ENCODE peak calls at places on chromosomes 6 and 20, in seven cellular contexts. C, I, T, Q, Z, U and N are unnamed samples.

GRCh38 chr6:45075246-45075645 is 252.9 kb upstream of the RUNX2 start:
- DNase-seq in C (peak), I (no peak), T (no peak), Q (no peak), Z (no peak), U (no peak), N (no peak)

GRCh38 chr6:38143191-38144154 is 323.9 kb downstream of the ZFAND3 start:
- DNase-seq in C (no peak), I (peak), T (no peak), Q (no peak), Z (no peak), U (no peak), N (no peak)

GRCh38 chr20:46010491-46011405 is 2.0 kb downstream of the MMP9 start:
- DNase-seq in C (no peak), I (no peak), T (no peak), Q (no peak), Z (no peak), U (no peak), N (no peak)

GRCh38 chr20:8291873-8292272 is 159.8 kb downstream of the PLCB1 start:
- DNase-seq in C (no peak), I (no peak), T (no peak), Q (no peak), Z (no peak), U (no peak), N (no peak)

GRCh38 chr6:160141001-160141726 is 19.5 kb downstream of the SLC22A1 start:
- DNase-seq in C (no peak), I (no peak), T (peak), Q (no peak), Z (no peak), U (no peak), N (no peak)

GRCh38 chr6:26075063-26075717 is 12.0 kb upstream of the HFE start:
- DNase-seq in C (no peak), I (no peak), T (no peak), Q (no peak), Z (no peak), U (no peak), N (no peak)

GRCh38 chr20:5680227-5680626 is 70.0 kb upstream of the SHLD1 start:
- DNase-seq in C (no peak), I (no peak), T (no peak), Q (no peak), Z (no peak), U (no peak), N (no peak)

GRCh38 chr6:24313477-24314141 is 44.2 kb downstream of the DCDC2 start:
- DNase-seq in C (peak), I (no peak), T (no peak), Q (no peak), Z (no peak), U (no peak), N (no peak)

GRCh38 chr6:2081155-2082138 is 164.0 kb downstream of the GMDS start:
- DNase-seq in C (no peak), I (no peak), T (no peak), Q (no peak), Z (no peak), U (no peak), N (no peak)

GRCh38 chr20:57397693-57398108 is 6.5 kb downstream of the RBM38 start:
- DNase-seq in C (no peak), I (no peak), T (no peak), Q (no peak), Z (no peak), U (peak), N (no peak)

GRCh38 chr6:129507059-129507807 is 202.7 kb downstream of the ARHGAP18 start:
- DNase-seq in C (no peak), I (no peak), T (no peak), Q (no peak), Z (no peak), U (no peak), N (no peak)

GRCh38 chr20:23200914-23201313 is 114.8 kb upstream of the CD93 start:
- DNase-seq in C (peak), I (no peak), T (no peak), Q (no peak), Z (peak), U (peak), N (no peak)

GRCh38 chr20:10219452-10219791 is 792 bp downstream of the SNAP25 start:
- DNase-seq in C (peak), I (peak), T (peak), Q (peak), Z (peak), U (peak), N (peak)